ENCODE peak calls at places on chromosomes 13 and 19, in ten cellular contexts. A is astrocyte of the spinal cord; T is neuronal stem cell; F is amniotic stem cell; Y is SW 1271; C is effector memory CD4-positive, alpha-beta T cell; B is stimulated activated CD4-positive, alpha-beta T cell treated with anti-CD3 and anti-CD28 coated beads, Interleukin-4, amount 100 ng/mL, for 48 hours; X is 8988T; R is cardiac fibroblast; P is SK-MEL-5. E is an unnamed sample.

GRCh38 chr19:3443840-3444694 is 36.3 kb downstream of the SMIM24 start:
- DNase-seq in A (peak), T (peak), F (no peak), Y (no peak), C (no peak), B (no peak), X (no peak), R (peak), P (no peak), E (no peak)

GRCh38 chr19:7682175-7682855 is 1.7 kb downstream of the TRAPPC5 start:
- DNase-seq in A (no peak), T (no peak), F (no peak), Y (no peak), C (no peak), B (no peak), X (no peak), R (no peak), P (no peak), E (no peak)

GRCh38 chr19:22784051-22784450 is at the start of gene ZNF99:
- DNase-seq in A (no peak), T (no peak), F (no peak), Y (no peak), C (no peak), B (no peak), X (no peak), R (no peak), P (no peak), E (no peak)

GRCh38 chr13:94711561-94712286 is 621 bp downstream of the SOX21 start:
- DNase-seq in A (peak), T (no peak), F (no peak), Y (no peak), C (no peak), B (no peak), X (no peak), R (peak), P (no peak), E (peak)

GRCh38 chr13:42354246-42355117 is 82.5 kb downstream of the AKAP11 start:
- DNase-seq in A (peak), T (no peak), F (no peak), Y (no peak), C (no peak), B (peak), X (no peak), R (peak), P (peak), E (no peak)

GRCh38 chr19:19459707-19460251 is 54.3 kb downstream of the GATAD2A start:
- DNase-seq in A (peak), T (no peak), F (no peak), Y (peak), C (peak), B (peak), X (peak), R (peak), P (no peak), E (no peak)

GRCh38 chr13:53191091-53191490 is 162.5 kb downstream of the OLFM4 start:
- DNase-seq in A (no peak), T (peak), F (no peak), Y (no peak), C (no peak), B (no peak), X (peak), R (peak), P (peak), E (peak)

GRCh38 chr19:53730391-53730790 is 93.7 kb downstream of the NLRP12 start:
- DNase-seq in A (no peak), T (no peak), F (no peak), Y (no peak), C (no peak), B (no peak), X (no peak), R (no peak), P (no peak), E (no peak)

GRCh38 chr19:44753932-44754742 is 5.6 kb downstream of the BCL3 start:
- DNase-seq in A (peak), T (no peak), F (no peak), Y (peak), C (peak), B (peak), X (peak), R (peak), P (peak), E (peak)

GRCh38 chr13:52830946-52831345 is 17.5 kb downstream of the PCDH8 start:
- DNase-seq in A (no peak), T (no peak), F (no peak), Y (no peak), C (no peak), B (no peak), X (no peak), R (no peak), P (no peak), E (no peak)

GRCh38 chr13:35470671-35471465 is 5.6 kb downstream of the MAB21L1 start:
- DNase-seq in A (peak), T (peak), F (peak), Y (no peak), C (no peak), B (no peak), X (no peak), R (peak), P (no peak), E (no peak)

GRCh38 chr19:55368701-55369563 is 1.3 kb downstream of the IL11 start:
- DNase-seq in A (peak), T (no peak), F (peak), Y (no peak), C (no peak), B (no peak), X (peak), R (peak), P (no peak), E (peak)

GRCh38 chr13:113305208-113305607 is 8.2 kb downstream of the LAMP1 start:
- DNase-seq in A (peak), T (no peak), F (no peak), Y (no peak), C (no peak), B (no peak), X (no peak), R (peak), P (no peak), E (no peak)

GRCh38 chr19:18429717-18430416 is 8.1 kb downstream of the ISYNA1 start:
- DNase-seq in A (no peak), T (no peak), F (no peak), Y (no peak), C (no peak), B (no peak), X (no peak), R (no peak), P (no peak), E (no peak)

GRCh38 chr19:51703655-51704515 is 10.8 kb downstream of the SPACA6 start:
- DNase-seq in A (peak), T (peak), F (peak), Y (no peak), C (peak), B (peak), X (peak), R (peak), P (peak), E (peak)

GRCh38 chr13:27406178-27406939 is 18.1 kb upstream of the GTF3A start:
- DNase-seq in A (peak), T (no peak), F (no peak), Y (no peak), C (peak), B (no peak), X (no peak), R (peak), P (peak), E (peak)

GRCh38 chr19:7505288-7505681 is 10.6 kb upstream of the ZNF358 start:
- DNase-seq in A (no peak), T (no peak), F (no peak), Y (no peak), C (no peak), B (no peak), X (no peak), R (no peak), P (no peak), E (no peak)

GRCh38 chr19:46718157-46718933 is 1.4 kb upstream of the PRKD2 start:
- DNase-seq in A (no peak), T (no peak), F (no peak), Y (no peak), C (peak), B (peak), X (peak), R (no peak), P (no peak), E (peak)

GRCh38 chr13:33179463-33179862 is 106.1 kb downstream of the STARD13 start:
- DNase-seq in A (no peak), T (no peak), F (no peak), Y (no peak), C (no peak), B (no peak), X (no peak), R (no peak), P (no peak), E (no peak)

GRCh38 chr19:46466536-46467199 is 4.7 kb downstream of the PNMA8A start:
- DNase-seq in A (peak), T (no peak), F (no peak), Y (no peak), C (no peak), B (no peak), X (no peak), R (peak), P (no peak), E (no peak)

GRCh38 chr19:40604647-40605200 is 3.6 kb downstream of the LTBP4 start:
- DNase-seq in A (no peak), T (no peak), F (no peak), Y (no peak), C (no peak), B (no peak), X (no peak), R (no peak), P (peak), E (no peak)

GRCh38 chr19:7605490-7606222 is 10.0 kb downstream of the CAMSAP3 start:
- DNase-seq in A (no peak), T (no peak), F (no peak), Y (no peak), C (no peak), B (peak), X (no peak), R (peak), P (peak), E (peak)

GRCh38 chr19:50823389-50824042 is at the start of gene KLK1:
- DNase-seq in A (no peak), T (no peak), F (no peak), Y (no peak), C (no peak), B (no peak), X (no peak), R (no peak), P (no peak), E (no peak)

GRCh38 chr19:1041272-1041834 is 1.4 kb downstream of the ABCA7 start:
- DNase-seq in A (no peak), T (no peak), F (no peak), Y (no peak), C (no peak), B (no peak), X (no peak), R (no peak), P (no peak), E (no peak)

GRCh38 chr13:109782066-109782822 is 4.1 kb downstream of the IRS2 start:
- DNase-seq in A (no peak), T (no peak), F (no peak), Y (no peak), C (no peak), B (no peak), X (peak), R (no peak), P (peak), E (no peak)

E was measured in HAP-1.